ENCODE peak calls at places on chromosomes 3 and 15, in four cellular contexts. A, T, K and G are unnamed samples.
A peak's percentile ranks its signal among the peaks of the same experiment; 100 is the strongest.

GRCh38 chr15:42163291-42163690 is 6.9 kb upstream of the PLA2G4F start:
- DNase-seq in A (no peak), K (no peak), T (no peak), G (no peak)

GRCh38 chr15:52805351-52806283 is 15.5 kb upstream of the ONECUT1 start:
- DNase-seq in A (no peak), T (no peak), K (no peak), G (no peak)

GRCh38 chr15:68542771-68543544 is 35.8 kb upstream of the CORO2B start:
- DNase-seq in K (no peak), T (no peak), A (peak; percentile 32), G (peak; percentile 82)

GRCh38 chr3:13027154-13027553 is 46.1 kb downstream of the IQSEC1 start:
- DNase-seq in A (no peak), T (no peak), K (peak; percentile 75), G (no peak)

GRCh38 chr3:40580494-40581091 is 55.8 kb downstream of the ZNF621 start:
- DNase-seq in K (peak; percentile 81), A (peak; percentile 50), T (no peak), G (peak; percentile 57)

GRCh38 chr15:55912982-55913381 is 80.4 kb downstream of the NEDD4 start:
- DNase-seq in T (no peak), A (no peak), K (no peak), G (no peak)

GRCh38 chr3:120168038-120168437 is 73.8 kb upstream of the GSK3B start:
- DNase-seq in A (no peak), K (no peak), T (no peak), G (no peak)

GRCh38 chr3:63818282-63819150 is 583 bp upstream of the C3orf49 start:
- DNase-seq in K (peak; percentile 51), A (peak; percentile 37), T (peak; percentile 19), G (peak; percentile 33)

GRCh38 chr15:72105111-72105510 is 12.8 kb downstream of the MYO9A start:
- DNase-seq in K (no peak), T (no peak), A (no peak), G (no peak)

GRCh38 chr3:154122912-154123559 is 1.8 kb downstream of the ARHGEF26 start:
- DNase-seq in A (peak; percentile 1), K (no peak), T (no peak), G (no peak)

GRCh38 chr15:74410502-74410901 is 23.3 kb downstream of the SEMA7A start:
- DNase-seq in T (no peak), K (no peak), A (no peak), G (no peak)

GRCh38 chr15:78438595-78439285 is 724 bp downstream of the IREB2 start:
- DNase-seq in K (peak; percentile 67), T (no peak), A (peak; percentile 60), G (peak; percentile 31)

GRCh38 chr15:99999282-100000070 is 266.2 kb upstream of the LYSMD4 start:
- DNase-seq in T (no peak), K (no peak), A (no peak), G (no peak)

GRCh38 chr15:52100807-52101206 is 11.8 kb downstream of the BCL2L10 start:
- DNase-seq in K (peak; percentile 86), T (peak; percentile 69), A (no peak), G (no peak)

GRCh38 chr3:152554980-152555379 is 280.0 kb upstream of the P2RY1 start:
- DNase-seq in K (no peak), T (no peak), A (no peak), G (no peak)

GRCh38 chr15:78007965-78008886 is 69.3 kb downstream of the TBC1D2B start:
- DNase-seq in K (no peak), T (no peak), A (no peak), G (no peak)

GRCh38 chr3:99577160-99577559 is 61.2 kb upstream of the COL8A1 start:
- DNase-seq in A (no peak), T (no peak), K (no peak), G (no peak)

GRCh38 chr15:51048308-51048707 is 46.4 kb downstream of the TNFAIP8L3 start:
- DNase-seq in A (no peak), K (no peak), T (no peak), G (no peak)

GRCh38 chr3:151837057-151837456 is 23.1 kb downstream of the AADAC start:
- DNase-seq in T (no peak), A (no peak), K (peak; percentile 88), G (peak; percentile 79)

GRCh38 chr3:139122221-139122581 is 77.5 kb upstream of the PRR23C start:
- DNase-seq in K (no peak), A (no peak), T (no peak), G (no peak)

GRCh38 chr15:58627706-58628105 is 121.8 kb downstream of the ADAM10 start:
- DNase-seq in T (no peak), K (no peak), A (no peak), G (no peak)

GRCh38 chr3:45362768-45363167 is 25.6 kb upstream of the LARS2 start:
- DNase-seq in A (no peak), T (no peak), K (no peak), G (no peak)

GRCh38 chr15:76059320-76060097 is at the start of gene TMEM266:
- DNase-seq in T (no peak), K (peak; percentile 47), A (no peak), G (peak; percentile 43)

GRCh38 chr3:47425959-47426358 is 45.1 kb downstream of the PTPN23 start:
- DNase-seq in T (no peak), K (no peak), A (no peak), G (no peak)

GRCh38 chr3:149442845-149443544 is 31.5 kb upstream of the TM4SF4 start:
- DNase-seq in K (no peak), T (peak; percentile 35), A (no peak), G (no peak)

GRCh38 chr3:47578691-47579632 is at the start of gene CSPG5:
- DNase-seq in K (peak; percentile 52), A (no peak), T (no peak), G (no peak)

GRCh38 chr3:9808345-9809037 is 1.6 kb upstream of the TTLL3 start:
- DNase-seq in K (peak; percentile 44), A (peak; percentile 31), T (no peak), G (peak; percentile 70)

GRCh38 chr3:175075269-175075668 is 216.1 kb downstream of the NAALADL2 start:
- DNase-seq in A (no peak), K (no peak), T (no peak), G (no peak)

GRCh38 chr3:55461896-55462295 is 25.2 kb downstream of the WNT5A start:
- DNase-seq in A (no peak), K (no peak), T (no peak), G (no peak)

GRCh38 chr3:124985358-124985757 is 50.8 kb upstream of the MUC13 start:
- DNase-seq in T (no peak), A (no peak), K (no peak), G (peak; percentile 46)

GRCh38 chr3:13083898-13084297 is 10.7 kb upstream of the IQSEC1 start:
- DNase-seq in T (peak; percentile 31), K (no peak), A (no peak), G (no peak)

GRCh38 chr3:190566043-190566933 is 52.4 kb downstream of the IL1RAP start:
- DNase-seq in K (peak; percentile 7), A (peak; percentile 98), T (no peak), G (peak; percentile 98)

GRCh38 chr15:86916671-86917450 is 837.2 kb downstream of the AGBL1 start:
- DNase-seq in K (no peak), A (no peak), T (no peak), G (no peak)

GRCh38 chr3:117719316-117719926 is 1009.8 kb downstream of the TUSC7 start:
- DNase-seq in K (peak; percentile 1), T (no peak), A (peak; percentile 8), G (peak; percentile 17)

GRCh38 chr3:185188816-185189215 is 36.0 kb upstream of the C3orf70 start:
- DNase-seq in A (no peak), T (no peak), K (no peak), G (no peak)
- TF ChIP-seq CHD4 in A (no peak), T (no peak), K (no peak), G (no peak)

DNA sequence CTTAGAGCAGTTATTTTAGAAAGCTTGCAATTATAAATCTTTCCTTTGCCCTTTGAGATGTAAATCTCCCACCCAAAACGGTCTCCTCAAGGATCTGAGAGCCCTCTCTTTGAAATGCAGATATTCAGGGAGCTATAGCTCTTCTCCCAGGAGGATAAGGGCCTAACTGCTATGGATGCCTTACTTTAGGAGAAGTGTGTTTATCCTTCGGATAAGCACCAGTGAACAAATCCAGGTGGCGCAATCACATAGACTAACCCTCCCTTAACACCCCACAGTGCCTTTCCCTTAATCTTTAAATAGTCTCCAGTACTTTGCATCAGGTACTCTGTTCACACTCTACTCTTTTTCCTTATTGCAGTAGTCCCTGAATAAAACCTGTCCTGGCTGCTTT is 14.9 kb upstream of the CA12 start:
- DNase-seq in T (no peak), K (peak; percentile 64), A (no peak), G (no peak)
- TF ChIP-seq USF2 in T (no peak), K (no peak), A (no peak), G (no peak)

DNA sequence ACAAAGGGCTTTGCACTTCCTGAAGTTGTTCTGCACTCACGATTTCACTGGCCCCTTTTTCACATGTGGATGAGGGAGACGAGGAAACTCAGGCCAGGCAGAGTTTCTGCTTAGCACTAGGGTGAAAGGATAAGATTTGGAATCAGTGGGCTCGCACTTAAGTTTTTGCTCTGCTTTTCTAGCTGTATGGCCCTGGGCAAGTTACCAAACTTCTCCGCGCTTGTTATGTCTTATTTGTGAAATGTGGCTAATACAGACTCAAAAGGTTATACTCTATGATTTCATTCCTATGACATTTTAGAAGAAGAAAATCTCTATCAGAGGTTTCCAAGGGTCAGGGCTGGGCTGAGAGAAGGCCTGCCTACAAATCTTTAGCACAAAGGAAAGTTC is 191.9 kb upstream of the LRIG1 start:
- DNase-seq in A (no peak), K (no peak), T (no peak), G (no peak)
- TF ChIP-seq HDAC2 in A (no peak), K (no peak), T (no peak), G (no peak)

GRCh38 chr3:192060160-192060783 is 599.3 kb downstream of the PYDC2 start:
- DNase-seq in K (no peak), A (no peak), T (no peak), G (no peak)
- TF ChIP-seq CHD4 in K (no peak), A (no peak), T (no peak), G (no peak)

GRCh38 chr15:69749274-69749673 is 296.7 kb downstream of the RPLP1 start:
- DNase-seq in T (no peak), K (no peak), A (no peak), G (no peak)
- TF ChIP-seq USF2 in T (no peak), K (no peak), A (no peak), G (no peak)